ENCODE peak calls at places on chromosomes 4 and X, in eight cellular contexts. One of them, this sample, is unnamed.

GRCh38 chr4:161577604-161578301 is 586.0 kb downstream of the FSTL5 start:
- DNase-seq in cardiac fibroblast: peak; percentile 52
- DNase-seq in tibial artery: no peak
- DNase-seq in aorta: no peak
- DNase-seq in AG20443: no peak
- DNase-seq in CD8-positive, alpha-beta memory T cell: no peak
- DNase-seq in RWPE1: peak; percentile 30
- DNase-seq in psoas muscle: no peak
- DNase-seq in this sample: no peak

GRCh38 chr4:17066972-17067371 is 168.5 kb upstream of the LDB2 start:
- DNase-seq in cardiac fibroblast: peak; percentile 89
- DNase-seq in tibial artery: peak; percentile 69
- DNase-seq in aorta: no peak
- DNase-seq in AG20443: peak; percentile 90
- DNase-seq in CD8-positive, alpha-beta memory T cell: no peak
- DNase-seq in RWPE1: peak; percentile 85
- DNase-seq in psoas muscle: no peak
- DNase-seq in this sample: peak; percentile 83

GRCh38 chr4:152164561-152164960 is 371.3 kb downstream of the FBXW7 start:
- DNase-seq in cardiac fibroblast: no peak
- DNase-seq in tibial artery: no peak
- DNase-seq in aorta: no peak
- DNase-seq in AG20443: no peak
- DNase-seq in CD8-positive, alpha-beta memory T cell: no peak
- DNase-seq in RWPE1: no peak
- DNase-seq in psoas muscle: no peak
- DNase-seq in this sample: no peak

GRCh38 chr4:168981460-168981859 is 28.6 kb downstream of the CBR4 start:
- DNase-seq in cardiac fibroblast: peak; percentile 64
- DNase-seq in tibial artery: no peak
- DNase-seq in aorta: no peak
- DNase-seq in AG20443: no peak
- DNase-seq in CD8-positive, alpha-beta memory T cell: no peak
- DNase-seq in RWPE1: no peak
- DNase-seq in psoas muscle: no peak
- DNase-seq in this sample: no peak

GRCh38 chrX:49792376-49792775 is 36.7 kb upstream of the PAGE4 start:
- DNase-seq in cardiac fibroblast: no peak
- DNase-seq in tibial artery: no peak
- DNase-seq in aorta: no peak
- DNase-seq in AG20443: no peak
- DNase-seq in CD8-positive, alpha-beta memory T cell: no peak
- DNase-seq in RWPE1: no peak
- DNase-seq in psoas muscle: no peak
- DNase-seq in this sample: no peak

GRCh38 chr4:7430965-7431695 is 3.6 kb downstream of the PSAPL1 start:
- DNase-seq in cardiac fibroblast: no peak
- DNase-seq in tibial artery: peak; percentile 53
- DNase-seq in aorta: peak; percentile 66
- DNase-seq in AG20443: no peak
- DNase-seq in CD8-positive, alpha-beta memory T cell: peak; percentile 8
- DNase-seq in RWPE1: no peak
- DNase-seq in psoas muscle: peak; percentile 18
- DNase-seq in this sample: no peak

GRCh38 chr4:22389240-22389871 is 126.5 kb downstream of the ADGRA3 start:
- DNase-seq in cardiac fibroblast: peak; percentile 87
- DNase-seq in tibial artery: no peak
- DNase-seq in aorta: no peak
- DNase-seq in AG20443: peak; percentile 68
- DNase-seq in CD8-positive, alpha-beta memory T cell: no peak
- DNase-seq in RWPE1: peak; percentile 44
- DNase-seq in psoas muscle: peak; percentile 50
- DNase-seq in this sample: peak; percentile 60

GRCh38 chrX:57573754-57574153 is 18.1 kb upstream of the ZXDB start:
- DNase-seq in cardiac fibroblast: peak; percentile 44
- DNase-seq in tibial artery: no peak
- DNase-seq in aorta: no peak
- DNase-seq in AG20443: peak; percentile 15
- DNase-seq in CD8-positive, alpha-beta memory T cell: no peak
- DNase-seq in RWPE1: no peak
- DNase-seq in psoas muscle: no peak
- DNase-seq in this sample: no peak

GRCh38 chr4:3305610-3306371 is 13.0 kb downstream of the RGS12 start:
- DNase-seq in cardiac fibroblast: peak; percentile 17
- DNase-seq in tibial artery: peak; percentile 31
- DNase-seq in aorta: peak; percentile 55
- DNase-seq in AG20443: peak; percentile 49
- DNase-seq in CD8-positive, alpha-beta memory T cell: no peak
- DNase-seq in RWPE1: no peak
- DNase-seq in psoas muscle: no peak
- DNase-seq in this sample: peak; percentile 67

GRCh38 chr4:89283226-89283974 is 24.2 kb downstream of the GPRIN3 start:
- DNase-seq in cardiac fibroblast: peak; percentile 65
- DNase-seq in tibial artery: no peak
- DNase-seq in aorta: no peak
- DNase-seq in AG20443: no peak
- DNase-seq in CD8-positive, alpha-beta memory T cell: peak; percentile 88
- DNase-seq in RWPE1: peak; percentile 34
- DNase-seq in psoas muscle: no peak
- DNase-seq in this sample: no peak